ENCODE peak calls at places on chromosomes 12 and 14, in four cellular contexts. One of them, this sample, is unnamed.

GRCh38 chr12:8603858-8604257 is 8.8 kb downstream of the AICDA start:
- DNase-seq in thoracic aorta: no peak
- DNase-seq in A549: peak; percentile 28
- DNase-seq in CD4-positive, alpha-beta T cell: no peak
- DNase-seq in this sample: no peak

GRCh38 chr12:7349418-7349817 is 45.5 kb downstream of the ACSM4 start:
- DNase-seq in thoracic aorta: no peak
- DNase-seq in A549: no peak
- DNase-seq in CD4-positive, alpha-beta T cell: no peak
- DNase-seq in this sample: no peak

GRCh38 chr14:55588259-55588699 is 8.3 kb downstream of the KTN1 start:
- DNase-seq in thoracic aorta: no peak
- DNase-seq in A549: no peak
- DNase-seq in CD4-positive, alpha-beta T cell: no peak
- DNase-seq in this sample: no peak

GRCh38 chr14:53493895-53494294 is 340.8 kb upstream of the DDHD1 start:
- DNase-seq in thoracic aorta: no peak
- DNase-seq in A549: no peak
- DNase-seq in CD4-positive, alpha-beta T cell: no peak
- DNase-seq in this sample: no peak

GRCh38 chr12:54370218-54370730 is 6.0 kb upstream of the GPR84 start:
- DNase-seq in thoracic aorta: peak; percentile 57
- DNase-seq in A549: peak; percentile 92
- DNase-seq in CD4-positive, alpha-beta T cell: no peak
- DNase-seq in this sample: no peak

GRCh38 chr12:27899151-27899661 is 73.3 kb downstream of the PTHLH start:
- DNase-seq in thoracic aorta: no peak
- DNase-seq in A549: no peak
- DNase-seq in CD4-positive, alpha-beta T cell: no peak
- DNase-seq in this sample: no peak

GRCh38 chr14:102418169-102418852 is 55.6 kb downstream of the TECPR2 start:
- DNase-seq in thoracic aorta: no peak
- DNase-seq in A549: no peak
- DNase-seq in CD4-positive, alpha-beta T cell: no peak
- DNase-seq in this sample: no peak

GRCh38 chr14:61475316-61475715 is 153.9 kb downstream of the PRKCH start:
- DNase-seq in thoracic aorta: no peak
- DNase-seq in A549: peak; percentile 53
- DNase-seq in CD4-positive, alpha-beta T cell: no peak
- DNase-seq in this sample: no peak

GRCh38 chr12:2586159-2587035 is 208.4 kb upstream of the FKBP4 start:
- DNase-seq in thoracic aorta: no peak
- DNase-seq in A549: no peak
- DNase-seq in CD4-positive, alpha-beta T cell: no peak
- DNase-seq in this sample: no peak

GRCh38 chr14:64656986-64657385 is 47.2 kb upstream of the PLEKHG3 start:
- DNase-seq in thoracic aorta: peak; percentile 39
- DNase-seq in A549: no peak
- DNase-seq in CD4-positive, alpha-beta T cell: no peak
- DNase-seq in this sample: no peak

DNA sequence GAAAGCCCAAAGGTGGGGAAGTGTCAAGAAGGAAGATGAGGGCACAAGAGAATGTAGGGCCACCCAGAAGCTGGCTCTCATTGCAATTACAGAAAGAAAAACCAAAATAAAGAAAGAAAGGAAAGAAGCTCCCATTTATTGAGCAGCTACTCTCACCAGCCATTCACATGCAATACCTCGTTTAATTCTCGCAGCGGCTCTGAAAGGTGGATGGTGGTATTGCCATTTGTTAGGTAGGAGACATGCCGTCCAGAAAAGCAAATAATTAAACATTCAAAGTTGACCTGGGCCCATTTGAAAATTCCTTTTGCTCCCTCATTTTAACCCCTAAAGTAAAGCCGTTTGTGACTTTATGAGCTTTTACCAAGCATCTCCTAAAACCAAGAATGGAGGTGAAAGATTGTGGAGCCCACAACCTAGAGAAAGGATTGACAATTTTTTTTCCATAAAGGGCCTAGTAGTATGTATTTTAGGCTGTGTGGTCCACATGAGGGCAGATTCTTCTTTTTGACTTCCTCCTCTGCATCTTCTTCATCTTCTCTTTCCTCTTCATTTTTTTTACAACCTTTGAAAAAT is 5.3 kb downstream of the SERPINA3 start:
- DNase-seq in thoracic aorta: no peak
- DNase-seq in A549: no peak
- DNase-seq in CD4-positive, alpha-beta T cell: no peak
- DNase-seq in this sample: no peak
- H3K9me3 ChIP-seq in thoracic aorta: peaks cover 14% of the 10 kb centered on the region
- H3K9me3 ChIP-seq in A549: peaks cover 45% of the 10 kb centered on the region
- H3K9me3 ChIP-seq in CD4-positive, alpha-beta T cell: peaks cover 13% of the 10 kb centered on the region
- H3K9me3 ChIP-seq in this sample: peaks cover 6% of the 10 kb centered on the region

DNA sequence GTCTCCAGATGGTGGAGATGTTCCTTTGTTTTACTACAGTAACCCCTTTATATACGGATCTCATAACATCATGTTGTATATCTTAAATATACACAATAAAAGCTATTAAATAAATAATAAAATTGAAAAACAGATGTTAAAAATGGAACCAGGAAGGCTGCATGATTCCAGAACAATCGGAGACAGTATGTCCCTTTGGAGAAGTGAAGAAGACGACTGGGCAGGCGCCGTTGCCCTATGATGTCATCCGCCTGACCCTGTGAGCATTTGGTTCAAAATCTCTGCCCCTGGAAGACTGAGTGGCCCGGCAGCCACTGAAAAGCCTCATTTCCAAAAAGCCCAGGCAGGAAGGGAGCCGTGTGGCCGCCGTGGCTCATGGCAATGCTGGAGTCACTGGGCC is 30.8 kb downstream of the RIMBP2 start:
- DNase-seq in thoracic aorta: no peak
- DNase-seq in A549: no peak
- DNase-seq in CD4-positive, alpha-beta T cell: no peak
- DNase-seq in this sample: no peak
- H3K9me3 ChIP-seq in thoracic aorta: no peaks in the 10 kb centered on the region
- H3K9me3 ChIP-seq in A549: no peaks in the 10 kb centered on the region
- H3K9me3 ChIP-seq in CD4-positive, alpha-beta T cell: no peaks in the 10 kb centered on the region
- H3K9me3 ChIP-seq in this sample: no peaks in the 10 kb centered on the region

GRCh38 chr14:105879867-105880561 is 353.6 kb downstream of the TMEM121 start:
- DNase-seq in thoracic aorta: no peak
- DNase-seq in A549: no peak
- DNase-seq in CD4-positive, alpha-beta T cell: peak; percentile 2
- DNase-seq in this sample: peak; percentile 2
- H3K9me3 ChIP-seq in thoracic aorta: no peaks in the 10 kb centered on the region
- H3K9me3 ChIP-seq in A549: no peaks in the 10 kb centered on the region
- H3K9me3 ChIP-seq in CD4-positive, alpha-beta T cell: no peaks in the 10 kb centered on the region
- H3K9me3 ChIP-seq in this sample: no peaks in the 10 kb centered on the region

DNA sequence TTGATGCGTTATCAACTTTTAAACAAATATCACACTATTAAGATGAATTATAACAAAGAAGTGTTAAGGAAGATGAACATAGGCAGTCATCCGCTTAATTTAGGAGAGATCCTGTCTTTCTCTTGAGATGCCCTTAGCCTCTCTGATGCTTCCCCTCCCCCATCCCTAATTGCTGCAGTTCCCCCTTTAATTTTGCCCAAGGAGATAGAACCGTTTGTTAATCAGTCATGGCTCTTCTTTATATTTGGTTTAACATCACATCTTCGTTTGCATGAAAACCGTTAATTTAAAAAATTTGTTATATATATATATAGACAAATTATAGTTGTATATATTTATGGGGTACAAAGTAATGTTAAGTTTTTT is 1.9 kb downstream of the ALX1 start:
- DNase-seq in thoracic aorta: no peak
- DNase-seq in A549: no peak
- DNase-seq in CD4-positive, alpha-beta T cell: no peak
- DNase-seq in this sample: no peak
- H3K9me3 ChIP-seq in thoracic aorta: no peaks in the 10 kb centered on the region
- H3K9me3 ChIP-seq in A549: no peaks in the 10 kb centered on the region
- H3K9me3 ChIP-seq in CD4-positive, alpha-beta T cell: no peaks in the 10 kb centered on the region
- H3K9me3 ChIP-seq in this sample: no peaks in the 10 kb centered on the region

GRCh38 chr12:99935608-99936007 is 49.1 kb downstream of the ANKS1B start:
- DNase-seq in thoracic aorta: no peak
- DNase-seq in A549: no peak
- DNase-seq in CD4-positive, alpha-beta T cell: no peak
- DNase-seq in this sample: no peak
- H3K9me3 ChIP-seq in thoracic aorta: no peaks in the 10 kb centered on the region
- H3K9me3 ChIP-seq in A549: no peaks in the 10 kb centered on the region
- H3K9me3 ChIP-seq in CD4-positive, alpha-beta T cell: no peaks in the 10 kb centered on the region
- H3K9me3 ChIP-seq in this sample: no peaks in the 10 kb centered on the region

DNA sequence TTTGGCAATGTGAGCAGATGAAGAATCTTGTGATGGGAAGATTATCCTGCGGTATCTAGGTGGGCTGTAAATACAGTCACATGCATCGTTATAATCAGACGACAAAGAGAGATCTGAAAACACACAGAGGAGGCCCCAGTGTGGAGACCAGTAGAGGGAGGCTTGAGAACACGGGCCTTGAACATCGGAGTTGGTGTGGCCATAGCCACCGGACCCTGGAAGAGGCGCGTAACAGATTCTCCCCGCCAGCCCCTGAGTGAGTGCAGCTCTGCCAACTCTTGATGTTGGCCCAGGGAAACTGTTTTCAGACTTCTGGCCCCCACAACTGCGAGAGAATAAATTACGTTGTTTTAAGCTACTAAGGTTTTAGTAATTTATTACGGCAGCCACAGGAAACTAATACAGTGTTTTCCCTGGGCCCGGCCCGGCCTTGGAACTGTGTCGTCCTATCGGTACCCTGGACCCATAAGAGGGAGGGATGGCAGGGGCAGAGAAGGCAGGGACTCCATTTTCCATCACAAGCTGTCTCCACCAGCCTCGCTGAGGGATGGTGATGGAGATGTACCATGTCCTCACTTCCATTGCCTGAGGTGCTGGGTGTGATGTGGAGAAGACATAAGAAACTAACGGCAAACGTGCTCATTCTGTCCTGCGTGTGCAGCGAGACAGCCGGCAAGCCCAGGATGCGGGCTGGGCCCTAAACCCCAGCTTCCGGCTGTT is 91.6 kb downstream of the NTF3 start:
- DNase-seq in thoracic aorta: no peak
- DNase-seq in A549: no peak
- DNase-seq in CD4-positive, alpha-beta T cell: no peak
- DNase-seq in this sample: no peak
- H3K9me3 ChIP-seq in thoracic aorta: no peaks in the 10 kb centered on the region
- H3K9me3 ChIP-seq in A549: no peaks in the 10 kb centered on the region
- H3K9me3 ChIP-seq in CD4-positive, alpha-beta T cell: no peaks in the 10 kb centered on the region
- H3K9me3 ChIP-seq in this sample: no peaks in the 10 kb centered on the region

GRCh38 chr12:126768517-126768916 is 1498.5 kb upstream of the TMEM132C start:
- DNase-seq in thoracic aorta: no peak
- DNase-seq in A549: no peak
- DNase-seq in CD4-positive, alpha-beta T cell: no peak
- DNase-seq in this sample: no peak
- H3K9me3 ChIP-seq in thoracic aorta: peaks cover 9% of the 10 kb centered on the region
- H3K9me3 ChIP-seq in A549: no peaks in the 10 kb centered on the region
- H3K9me3 ChIP-seq in CD4-positive, alpha-beta T cell: peaks cover 12% of the 10 kb centered on the region
- H3K9me3 ChIP-seq in this sample: peaks cover under 1% of the 10 kb centered on the region

DNA sequence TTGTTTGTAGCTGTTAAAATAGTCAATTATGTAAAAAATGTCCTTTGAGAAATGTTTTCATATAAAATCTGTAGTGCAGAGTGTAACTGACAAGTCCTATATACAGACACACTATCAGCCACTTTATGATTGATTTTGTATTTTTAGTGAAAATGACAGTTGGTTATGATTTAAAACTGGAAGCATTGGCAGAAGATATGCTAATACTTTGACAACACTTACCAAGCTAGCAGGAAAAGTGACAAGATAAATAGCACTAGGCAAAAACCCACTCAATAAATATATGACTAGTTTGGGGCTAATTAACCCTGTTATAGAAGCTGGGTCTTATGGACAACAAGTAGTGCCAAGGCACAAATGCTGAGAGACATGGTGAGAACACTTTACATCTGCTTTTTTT is 772.9 kb upstream of the NOVA1 start:
- DNase-seq in thoracic aorta: no peak
- DNase-seq in A549: no peak
- DNase-seq in CD4-positive, alpha-beta T cell: no peak
- DNase-seq in this sample: no peak
- H3K9me3 ChIP-seq in thoracic aorta: no peaks in the 10 kb centered on the region
- H3K9me3 ChIP-seq in A549: no peaks in the 10 kb centered on the region
- H3K9me3 ChIP-seq in CD4-positive, alpha-beta T cell: peaks cover 6% of the 10 kb centered on the region
- H3K9me3 ChIP-seq in this sample: peaks cover 6% of the 10 kb centered on the region

DNA sequence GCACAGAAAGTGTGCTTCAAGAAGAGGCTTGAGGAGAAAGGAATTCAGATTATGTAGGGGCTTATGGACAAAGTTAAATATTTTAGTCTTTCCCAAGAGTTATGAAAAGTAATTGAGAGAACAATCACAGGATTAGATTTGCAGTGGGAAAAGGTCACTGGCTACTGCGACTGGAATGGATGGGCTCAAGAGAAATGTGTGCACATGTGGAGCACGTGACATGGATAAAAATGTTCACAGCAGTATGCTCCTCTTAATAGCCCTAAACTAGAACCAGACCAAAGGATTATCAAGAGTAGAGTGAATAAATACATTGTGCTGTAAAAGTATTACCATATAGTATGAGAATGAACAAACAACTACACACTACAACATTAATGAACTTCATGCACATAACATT is 78.1 kb downstream of the ABCD2 start:
- DNase-seq in thoracic aorta: no peak
- DNase-seq in A549: no peak
- DNase-seq in CD4-positive, alpha-beta T cell: no peak
- DNase-seq in this sample: no peak
- H3K9me3 ChIP-seq in thoracic aorta: no peaks in the 10 kb centered on the region
- H3K9me3 ChIP-seq in A549: no peaks in the 10 kb centered on the region
- H3K9me3 ChIP-seq in CD4-positive, alpha-beta T cell: no peaks in the 10 kb centered on the region
- H3K9me3 ChIP-seq in this sample: no peaks in the 10 kb centered on the region

DNA sequence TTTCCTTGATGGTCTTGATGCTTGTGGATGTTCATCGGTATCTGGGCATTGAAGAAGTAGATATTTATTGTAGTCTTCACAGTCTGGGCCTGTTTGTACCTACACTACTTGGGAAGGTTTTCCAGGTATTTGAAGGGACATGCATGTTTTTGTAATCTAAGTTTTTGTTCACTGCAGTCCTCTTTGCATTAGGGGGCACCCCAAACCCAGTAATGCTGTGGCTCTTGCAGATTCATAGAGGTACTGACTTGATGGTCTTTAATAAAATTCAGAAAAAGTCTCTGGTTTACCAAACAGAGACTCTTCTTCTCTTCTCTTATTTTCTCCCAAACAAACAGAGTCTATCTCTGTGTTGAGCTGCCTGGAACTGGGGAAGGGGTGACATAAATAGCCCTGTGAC is 150.9 kb upstream of the SLC16A7 start:
- DNase-seq in thoracic aorta: no peak
- DNase-seq in A549: no peak
- DNase-seq in CD4-positive, alpha-beta T cell: peak; percentile 5
- DNase-seq in this sample: no peak
- H3K9me3 ChIP-seq in thoracic aorta: no peaks in the 10 kb centered on the region
- H3K9me3 ChIP-seq in A549: peaks cover 3% of the 10 kb centered on the region
- H3K9me3 ChIP-seq in CD4-positive, alpha-beta T cell: peaks cover 4% of the 10 kb centered on the region
- H3K9me3 ChIP-seq in this sample: no peaks in the 10 kb centered on the region